ENCODE peak calls at places on chromosomes 1 and 21, in four cellular contexts. G is stimulated activated CD4-positive, alpha-beta T cell treated with anti-CD3 and anti-CD28 coated beads, Interleukin-15, amount 100 ng/mL, for 1 hour; D is AG04449; J is AG09309. Z is an unnamed sample.

GRCh38 chr1:230905733-230906132 is 37.4 kb upstream of the C1orf198 start:
- DNase-seq in G (no peak), D (no peak), J (peak), Z (no peak)

GRCh38 chr1:167966050-167966449 is 29.2 kb upstream of the MPC2 start:
- DNase-seq in G (no peak), D (no peak), J (no peak), Z (no peak)

GRCh38 chr1:91020967-91021685 is 709 bp downstream of the ZNF644 start:
- DNase-seq in G (peak), D (no peak), J (no peak), Z (no peak)

GRCh38 chr1:62128765-62129164 is 65.9 kb upstream of the L1TD1 start:
- DNase-seq in G (no peak), D (no peak), J (no peak), Z (no peak)

GRCh38 chr1:43878440-43878839 is 55.2 kb upstream of the ARTN start:
- DNase-seq in G (no peak), D (no peak), J (no peak), Z (no peak)

GRCh38 chr1:88662723-88663122 is 21.4 kb upstream of the PKN2 start:
- DNase-seq in G (no peak), D (no peak), J (no peak), Z (no peak)

GRCh38 chr21:34761758-34762330 is 93.0 kb downstream of the CLIC6 start:
- DNase-seq in G (no peak), D (no peak), J (no peak), Z (no peak)

GRCh38 chr1:243473281-243474210 is 217.7 kb downstream of the SDCCAG8 start:
- DNase-seq in G (no peak), D (no peak), J (no peak), Z (no peak)

GRCh38 chr1:185528084-185528656 is 206.0 kb upstream of the HMCN1 start:
- DNase-seq in G (no peak), D (no peak), J (no peak), Z (no peak)

GRCh38 chr1:187634940-187635339 is 806.2 kb downstream of the PLA2G4A start:
- DNase-seq in G (no peak), D (no peak), J (no peak), Z (no peak)

GRCh38 chr1:54312874-54313316 is 93.3 kb downstream of the SSBP3 start:
- DNase-seq in G (no peak), D (no peak), J (no peak), Z (peak)

GRCh38 chr1:18515120-18515667 is 34.5 kb downstream of the KLHDC7A start:
- DNase-seq in G (no peak), D (no peak), J (no peak), Z (no peak)

GRCh38 chr1:99469641-99470040 is 176.3 kb upstream of the PALMD start:
- DNase-seq in G (no peak), D (no peak), J (no peak), Z (no peak)

GRCh38 chr1:183576537-183576936 is 13.7 kb downstream of the NCF2 start:
- DNase-seq in G (no peak), D (no peak), J (no peak), Z (no peak)

GRCh38 chr1:230105245-230105753 is 38.3 kb downstream of the GALNT2 start:
- DNase-seq in G (no peak), D (no peak), J (no peak), Z (no peak)

GRCh38 chr1:37035014-37035686 is 835 bp upstream of the GRIK3 start:
- DNase-seq in G (no peak), D (no peak), J (no peak), Z (no peak)

GRCh38 chr21:29725025-29725736 is 214.6 kb downstream of the GRIK1 start:
- DNase-seq in G (no peak), D (no peak), J (no peak), Z (no peak)

GRCh38 chr1:114015075-114015474 is 35.8 kb downstream of the OLFML3 start:
- DNase-seq in G (no peak), D (no peak), J (no peak), Z (no peak)